ENCODE peak calls at places on chromosomes 2 and 18, in six cellular contexts. R is GM12878, H is A549, B is HepG2, E is K562, A is IMR-90. Y is an unnamed sample.

GRCh38 chr2:231615058-231615671 is 22.5 kb downstream of the TEX44 start:
- DNase-seq in R (no peak), H (no peak), B (no peak), E (no peak), A (no peak), Y (no peak)

GRCh38 chr2:230162981-230163380 is 56.8 kb downstream of the SP110 start:
- DNase-seq in R (no peak), H (no peak), B (no peak), E (no peak), A (no peak), Y (no peak)

GRCh38 chr2:17839959-17840358 is 23.7 kb downstream of the MSGN1 start:
- DNase-seq in R (no peak), H (no peak), B (no peak), E (no peak), A (no peak), Y (no peak)

GRCh38 chr2:150644298-150645067 is 157.0 kb upstream of the RND3 start:
- DNase-seq in R (no peak), H (no peak), B (no peak), E (no peak), A (peak; percentile 85), Y (no peak)

GRCh38 chr2:177689623-177690022 is 297.1 kb downstream of the AGPS start:
- DNase-seq in R (no peak), H (no peak), B (no peak), E (no peak), A (no peak), Y (no peak)

GRCh38 chr2:219474285-219475060 is 24.2 kb upstream of the GMPPA start:
- DNase-seq in R (no peak), H (no peak), B (no peak), E (no peak), A (no peak), Y (no peak)

GRCh38 chr18:43160509-43160908 is 45.0 kb upstream of the RIT2 start:
- DNase-seq in R (no peak), H (no peak), B (no peak), E (no peak), A (peak; percentile 25), Y (no peak)

GRCh38 chr2:74954500-74954874 is 4.0 kb upstream of the POLE4 start:
- DNase-seq in R (no peak), H (no peak), B (no peak), E (no peak), A (no peak), Y (no peak)

GRCh38 chr2:105361132-105361889 is 24.0 kb downstream of the C2orf49 start:
- DNase-seq in R (no peak), H (no peak), B (no peak), E (no peak), A (no peak), Y (no peak)

GRCh38 chr2:100317634-100318033 is 4.7 kb downstream of the LONRF2 start:
- DNase-seq in R (no peak), H (no peak), B (no peak), E (no peak), A (no peak), Y (no peak)

GRCh38 chr18:32439802-32440201 is 30.9 kb downstream of the GAREM1 start:
- DNase-seq in R (no peak), H (peak; percentile 7), B (no peak), E (no peak), A (no peak), Y (no peak)

GRCh38 chr2:224039770-224040088 is 643 bp upstream of the SERPINE2 start:
- DNase-seq in R (no peak), H (no peak), B (no peak), E (no peak), A (no peak), Y (no peak)

GRCh38 chr18:43563780-43564179 is 286.5 kb upstream of the SYT4 start:
- DNase-seq in R (no peak), H (no peak), B (peak; percentile 12), E (no peak), A (peak; percentile 6), Y (peak; percentile 40)

GRCh38 chr2:99205491-99205890 is 24.5 kb downstream of the MRPL30 start:
- DNase-seq in R (no peak), H (no peak), B (no peak), E (no peak), A (no peak), Y (no peak)

GRCh38 chr18:24983566-24983965 is 368.4 kb downstream of the ZNF521 start:
- DNase-seq in R (no peak), H (no peak), B (no peak), E (no peak), A (no peak), Y (no peak)

GRCh38 chr18:24987271-24987932 is 364.6 kb downstream of the ZNF521 start:
- DNase-seq in R (no peak), H (no peak), B (no peak), E (no peak), A (peak; percentile 35), Y (peak; percentile 6)

GRCh38 chr18:24985616-24986015 is 366.4 kb downstream of the ZNF521 start:
- DNase-seq in R (no peak), H (no peak), B (no peak), E (no peak), A (peak; percentile 15), Y (no peak)

GRCh38 chr18:24987933-24988840 is 363.8 kb downstream of the ZNF521 start:
- DNase-seq in R (no peak), H (no peak), B (no peak), E (no peak), A (no peak), Y (no peak)

GRCh38 chr18:24986611-24987270 is 365.2 kb downstream of the ZNF521 start:
- DNase-seq in R (no peak), H (no peak), B (no peak), E (no peak), A (peak; percentile 50), Y (no peak)
- H3K4me1 ChIP-seq in R (no peaks in the 10 kb centered on the region), H (no peaks in the 10 kb centered on the region), B (no peaks in the 10 kb centered on the region), E (no peaks in the 10 kb centered on the region), A (peaks cover 18% of the 10 kb centered on the region), Y (peaks cover 3% of the 10 kb centered on the region)

GRCh38 chr2:55231546-55232083 is 478 bp downstream of the CLHC1 start:
- DNase-seq in R (no peak), H (peak; percentile 55), B (no peak), E (peak; percentile 46), A (peak; percentile 10), Y (no peak)

GRCh38 chr2:55233658-55233940 is 1.1 kb downstream of the RPS27A start:
- DNase-seq in R (no peak), H (no peak), B (no peak), E (no peak), A (no peak), Y (no peak)

GRCh38 chr2:55232084-55232862 is at the start of the genes CLHC1 and RPS27A:
- DNase-seq in R (peak; percentile 85), H (peak; percentile 97), B (peak; percentile 99), E (peak; percentile 88), A (peak; percentile 97), Y (peak; percentile 92)

GRCh38 chr2:55230551-55230950 is 1.5 kb downstream of the CLHC1 start:
- DNase-seq in R (no peak), H (no peak), B (no peak), E (no peak), A (no peak), Y (no peak)

GRCh38 chr2:55232863-55233657 is 572 bp downstream of the RPS27A start:
- DNase-seq in R (no peak), H (no peak), B (no peak), E (peak; percentile 50), A (peak; percentile 21), Y (peak; percentile 49)
- TF ChIP-seq SMC3 in R (no peak), H (no peak), B (no peak), E (no peak), A (no peak), Y (no peak)

DNA sequence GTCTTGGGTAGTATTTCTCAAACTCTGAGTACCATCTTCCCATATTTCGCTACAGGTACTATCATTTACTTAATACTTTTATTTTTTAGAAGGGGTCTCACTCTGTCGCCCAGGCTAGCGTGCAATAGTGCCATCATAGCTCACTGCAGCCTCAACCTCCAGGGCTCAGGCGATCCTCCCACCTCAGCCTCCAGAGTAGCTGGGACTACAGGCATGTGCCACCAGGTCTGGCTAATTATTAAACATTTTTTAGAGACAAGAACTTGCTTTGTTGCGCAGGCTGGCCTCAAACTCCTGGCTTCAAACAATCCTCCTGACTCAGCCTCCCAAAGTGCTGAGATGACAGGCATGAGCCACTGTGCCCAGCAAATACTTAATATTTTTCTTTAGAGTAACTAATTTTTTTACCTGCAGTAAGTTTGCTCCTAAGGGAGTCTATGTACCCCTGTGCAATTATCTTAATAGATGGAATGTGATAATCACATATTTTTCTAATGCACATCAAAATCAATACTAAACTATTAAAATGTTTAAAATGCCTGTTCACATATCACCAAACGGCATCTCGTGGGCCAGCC is 100.6 kb upstream of the ST3GAL5 start:
- DNase-seq in R (no peak), H (no peak), B (no peak), E (no peak), A (no peak), Y (no peak)
- H3K4me1 ChIP-seq in R (peaks cover 13% of the 10 kb centered on the region), H (peaks cover 10% of the 10 kb centered on the region), B (no peaks in the 10 kb centered on the region), E (peaks cover 32% of the 10 kb centered on the region), A (peaks cover 2% of the 10 kb centered on the region), Y (peaks cover 7% of the 10 kb centered on the region)

DNA sequence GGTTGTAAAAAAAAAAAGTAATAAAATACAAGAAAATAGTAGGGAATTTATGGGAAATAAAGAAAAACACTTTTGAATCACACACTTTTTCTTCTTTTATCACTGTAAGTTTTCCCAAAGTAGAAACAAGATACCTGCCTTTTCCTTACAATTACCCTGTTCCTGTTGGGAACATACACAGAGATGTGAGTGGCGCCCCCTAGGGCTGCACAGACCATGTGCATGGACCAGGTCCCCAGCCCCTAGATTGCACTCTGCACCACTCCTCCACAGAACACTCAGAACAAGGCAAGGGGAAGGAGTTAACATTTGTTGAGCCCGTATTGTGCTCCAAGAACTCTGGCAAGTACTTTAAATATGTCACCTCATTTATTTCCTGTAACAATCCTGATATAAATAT is 118.7 kb upstream of the NRP2 start:
- DNase-seq in R (no peak), H (peak; percentile 13), B (no peak), E (peak; percentile 30), A (no peak), Y (peak; percentile 26)
- TF ChIP-seq SMC3 in R (no peak), H (no peak), B (no peak), E (no peak), A (no peak), Y (peak; percentile 2)

GRCh38 chr2:85429213-85429923 is 10.9 kb downstream of the SH2D6 start:
- DNase-seq in R (no peak), H (no peak), B (peak; percentile 27), E (no peak), A (no peak), Y (no peak)

GRCh38 chr2:85431787-85432186 is 13.3 kb downstream of the SH2D6 start:
- DNase-seq in R (no peak), H (no peak), B (no peak), E (no peak), A (no peak), Y (no peak)

GRCh38 chr2:85428343-85428881 is 9.9 kb downstream of the SH2D6 start:
- DNase-seq in R (no peak), H (no peak), B (no peak), E (no peak), A (no peak), Y (no peak)

GRCh38 chr2:85429924-85430289 is 11.4 kb downstream of the SH2D6 start:
- DNase-seq in R (no peak), H (no peak), B (no peak), E (peak; percentile 39), A (no peak), Y (no peak)

GRCh38 chr2:85430780-85431601 is 12.5 kb downstream of the SH2D6 start:
- DNase-seq in R (no peak), H (no peak), B (no peak), E (no peak), A (no peak), Y (peak; percentile 79)
- H3K4me1 ChIP-seq in R (no peaks in the 10 kb centered on the region), H (peaks cover 62% of the 10 kb centered on the region), B (peaks cover 38% of the 10 kb centered on the region), E (peaks cover 54% of the 10 kb centered on the region), A (peaks cover 16% of the 10 kb centered on the region), Y (peaks cover 57% of the 10 kb centered on the region)

GRCh38 chr2:64950226-64951160 is 38.7 kb upstream of the SLC1A4 start:
- DNase-seq in R (no peak), H (no peak), B (no peak), E (no peak), A (peak; percentile 43), Y (no peak)
- TF ChIP-seq SMC3 in R (no peak), H (no peak), B (no peak), E (no peak), A (no peak), Y (no peak)